ENCODE peak calls at places on chromosomes 5 and 9, in ten cellular contexts. X is colonic mucosa; F is fibroblast of lung; Y is lung; V is heart right ventricle; U is mesendoderm; O is brain microvascular endothelial cell; G is cardiac muscle cell; A is neural progenitor cell; B is CD4-positive, CD25-positive, alpha-beta regulatory T cell. K is an unnamed sample.

GRCh38 chr5:150649828-150650712 is 9.6 kb downstream of the SYNPO start:
- DNase-seq in A (no peak), X (no peak), V (no peak), F (no peak), U (no peak), G (no peak), O (no peak), B (no peak), Y (no peak), K (no peak)

GRCh38 chr5:75367401-75367800 is 30.4 kb downstream of the HMGCR start:
- DNase-seq in X (no peak), G (no peak), B (no peak), A (no peak), F (peak), V (no peak), U (no peak), O (no peak), Y (no peak), K (no peak)

GRCh38 chr5:36777105-36777757 is 99.3 kb upstream of the NIPBL start:
- DNase-seq in V (peak), X (peak), B (no peak), F (peak), O (peak), G (peak), A (peak), Y (no peak), U (peak), K (peak)

GRCh38 chr5:147234825-147235635 is at the start of gene STK32A:
- DNase-seq in O (no peak), G (peak), Y (peak), U (peak), V (no peak), X (peak), B (no peak), A (peak), F (peak), K (peak)

GRCh38 chr5:121378559-121379359 is 472.9 kb upstream of the FTMT start:
- DNase-seq in V (no peak), Y (no peak), U (peak), A (no peak), X (no peak), G (no peak), O (no peak), F (no peak), B (no peak), K (no peak)

GRCh38 chr9:96646081-96646991 is 8.8 kb downstream of the PRXL2C start:
- DNase-seq in O (peak), F (peak), X (no peak), G (peak), V (no peak), U (no peak), Y (no peak), B (no peak), A (no peak), K (no peak)

GRCh38 chr5:33880319-33880718 is 11.5 kb downstream of the ADAMTS12 start:
- DNase-seq in A (no peak), U (no peak), O (no peak), V (no peak), B (no peak), Y (no peak), X (no peak), F (no peak), G (no peak), K (no peak)

GRCh38 chr9:79615038-79615437 is 43.3 kb downstream of the TLE4 start:
- DNase-seq in A (no peak), B (no peak), X (no peak), U (no peak), V (no peak), G (no peak), Y (no peak), O (no peak), F (no peak), K (peak)

GRCh38 chr5:77358566-77359205 is 133.4 kb downstream of the WDR41 start:
- DNase-seq in X (no peak), G (peak), Y (no peak), V (no peak), B (no peak), A (no peak), F (peak), O (no peak), U (peak), K (no peak)

GRCh38 chr5:158792186-158792585 is 307.5 kb downstream of the EBF1 start:
- DNase-seq in Y (no peak), X (no peak), B (no peak), F (no peak), V (no peak), U (no peak), O (no peak), G (no peak), A (no peak), K (no peak)

GRCh38 chr9:100222674-100223073 is 123.6 kb downstream of the INVS start:
- DNase-seq in F (peak), B (no peak), Y (no peak), O (no peak), V (no peak), A (peak), U (peak), G (peak), X (no peak), K (no peak)

GRCh38 chr5:96146675-96147074 is 185.0 kb upstream of the ELL2 start:
- DNase-seq in O (peak), X (no peak), U (peak), A (no peak), F (peak), B (no peak), G (peak), V (no peak), Y (no peak), K (no peak)

GRCh38 chr9:100170556-100170955 is 71.5 kb downstream of the INVS start:
- DNase-seq in Y (no peak), O (no peak), V (no peak), F (no peak), G (no peak), X (no peak), U (no peak), A (no peak), B (no peak), K (no peak)

GRCh38 chr5:84344788-84345187 is 39.9 kb downstream of the EDIL3 start:
- DNase-seq in G (no peak), B (no peak), U (no peak), V (no peak), F (no peak), A (no peak), X (no peak), Y (no peak), O (no peak), K (no peak)

GRCh38 chr5:125411163-125412050 is 665.0 kb upstream of the ZNF608 start:
- DNase-seq in G (peak), A (peak), O (peak), F (peak), X (peak), U (peak), Y (no peak), V (peak), B (no peak), K (peak)

GRCh38 chr5:75050415-75050814 is 1.9 kb downstream of the GCNT4 start:
- DNase-seq in X (peak), A (peak), V (no peak), U (peak), O (no peak), G (peak), Y (no peak), F (peak), B (peak), K (peak)

GRCh38 chr5:65142511-65143011 is 339.2 kb downstream of the ADAMTS6 start:
- DNase-seq in B (no peak), F (peak), O (peak), X (no peak), Y (no peak), A (peak), V (no peak), G (peak), U (peak), K (no peak)

GRCh38 chr9:121738969-121739368 is 87.5 kb downstream of the DAB2IP start:
- DNase-seq in V (no peak), F (peak), O (no peak), Y (peak), B (no peak), U (no peak), G (no peak), X (peak), A (no peak), K (no peak)

GRCh38 chr9:33184947-33185346 is 17.8 kb upstream of the B4GALT1 start:
- DNase-seq in F (peak), U (no peak), Y (no peak), G (peak), B (no peak), O (no peak), X (peak), V (no peak), A (no peak), K (no peak)

GRCh38 chr9:84121991-84122523 is 141.5 kb downstream of the RMI1 start:
- DNase-seq in Y (no peak), V (no peak), U (no peak), G (peak), B (no peak), O (no peak), X (no peak), F (peak), A (no peak), K (no peak)

GRCh38 chr5:148840531-148840930 is 14.1 kb downstream of the ADRB2 start:
- DNase-seq in B (no peak), Y (no peak), G (no peak), X (no peak), F (peak), A (no peak), O (no peak), V (no peak), U (no peak), K (no peak)

GRCh38 chr5:139642213-139642612 is 5.9 kb upstream of the CXXC5 start:
- DNase-seq in F (no peak), X (peak), B (no peak), U (no peak), A (no peak), V (peak), O (no peak), Y (no peak), G (no peak), K (peak)

GRCh38 chr5:135709998-135710670 is 124.3 kb upstream of the SLC25A48 start:
- DNase-seq in F (no peak), X (no peak), A (no peak), B (no peak), G (no peak), U (no peak), O (no peak), Y (no peak), V (no peak), K (no peak)

GRCh38 chr5:157351386-157352089 is 85.6 kb downstream of the CYFIP2 start:
- DNase-seq in U (no peak), Y (no peak), G (peak), F (no peak), X (no peak), A (no peak), V (no peak), B (no peak), O (no peak), K (no peak)

GRCh38 chr9:74645007-74645639 is 148.0 kb downstream of the RORB start:
- DNase-seq in X (no peak), B (no peak), F (no peak), U (peak), O (no peak), G (peak), V (no peak), A (peak), Y (no peak), K (peak)

GRCh38 chr9:112629890-112630485 is 87.9 kb downstream of the INIP start:
- DNase-seq in A (peak), O (no peak), V (no peak), B (no peak), X (no peak), F (no peak), U (peak), G (no peak), Y (no peak), K (peak)

GRCh38 chr9:78470741-78471140 is 173.8 kb downstream of the PSAT1 start:
- DNase-seq in Y (no peak), V (no peak), O (no peak), F (no peak), X (no peak), G (no peak), U (no peak), B (no peak), A (no peak), K (no peak)

GRCh38 chr9:35736201-35736633 is 3.8 kb downstream of the CREB3 start:
- DNase-seq in F (peak), U (peak), Y (peak), B (peak), O (peak), G (peak), A (peak), V (peak), X (peak), K (peak)

GRCh38 chr5:132774896-132775295 is 2.1 kb downstream of the SEPTIN8 start:
- DNase-seq in X (peak), B (no peak), O (no peak), V (no peak), U (no peak), F (no peak), Y (no peak), A (no peak), G (no peak), K (no peak)

GRCh38 chr5:38207343-38207742 is 51.0 kb upstream of the EGFLAM start:
- DNase-seq in V (no peak), B (no peak), O (no peak), Y (no peak), X (no peak), F (no peak), A (no peak), U (peak), G (no peak), K (no peak)

GRCh38 chr9:95366731-95367325 is 49.3 kb upstream of the FANCC start:
- DNase-seq in X (no peak), F (no peak), V (no peak), Y (no peak), O (no peak), B (no peak), G (peak), U (peak), A (peak), K (no peak)

GRCh38 chr5:33445808-33446207 is 5.0 kb downstream of the TARS1 start:
- DNase-seq in X (no peak), U (no peak), Y (no peak), B (no peak), F (no peak), V (no peak), A (peak), G (no peak), O (no peak), K (no peak)

GRCh38 chr9:134299883-134300282 is 26.4 kb upstream of the RXRA start:
- DNase-seq in Y (peak), G (no peak), F (no peak), X (no peak), B (no peak), V (no peak), O (no peak), U (no peak), A (no peak), K (no peak)

GRCh38 chr9:121648799-121649198 is 2.6 kb upstream of the DAB2IP start:
- DNase-seq in Y (no peak), G (no peak), U (no peak), O (no peak), V (no peak), X (peak), B (no peak), A (no peak), F (no peak), K (no peak)

GRCh38 chr9:75979362-75979761 is 88.9 kb downstream of the PCSK5 start:
- DNase-seq in V (no peak), A (no peak), F (no peak), O (peak), B (no peak), Y (no peak), U (peak), G (peak), X (no peak), K (peak)

GRCh38 chr9:127245637-127246164 is 18.9 kb upstream of the GARNL3 start:
- DNase-seq in Y (no peak), F (no peak), X (peak), U (no peak), B (no peak), V (no peak), O (no peak), G (no peak), A (no peak), K (no peak)

GRCh38 chr5:134141346-134142050 is 27.0 kb downstream of the TCF7 start:
- DNase-seq in F (no peak), Y (no peak), X (no peak), A (no peak), B (no peak), O (no peak), G (no peak), U (no peak), V (no peak), K (no peak)

GRCh38 chr5:98096155-98096554 is 677.3 kb upstream of the RGMB start:
- DNase-seq in B (no peak), G (peak), F (peak), V (no peak), X (no peak), U (peak), O (peak), A (no peak), Y (no peak), K (no peak)

GRCh38 chr5:113520429-113520828 is 6.9 kb downstream of the YTHDC2 start:
- DNase-seq in U (no peak), Y (no peak), X (no peak), A (no peak), V (no peak), F (peak), B (no peak), O (peak), G (no peak), K (no peak)

GRCh38 chr9:136921307-136921706 is 23.2 kb downstream of the FBXW5 start:
- DNase-seq in V (no peak), O (no peak), A (no peak), Y (no peak), F (no peak), G (no peak), B (no peak), X (no peak), U (no peak), K (no peak)
- H3K27ac ChIP-seq in V (no peak), O (no peak), A (no peak), Y (no peak), F (no peak), G (peak), B (no peak), X (no peak), U (no peak), K (no peak)

GRCh38 chr9:92146610-92147009 is 31.4 kb upstream of the SPTLC1 start:
- DNase-seq in Y (no peak), G (peak), A (no peak), F (peak), B (no peak), O (no peak), U (no peak), V (no peak), X (no peak), K (no peak)
- H3K4me3 ChIP-seq in Y (no peak), G (no peak), A (no peak), F (no peak), B (no peak), O (no peak), U (no peak), V (no peak), X (no peak), K (peak)

GRCh38 chr9:20603524-20604268 is 18.6 kb downstream of the MLLT3 start:
- DNase-seq in F (no peak), A (peak), G (no peak), Y (no peak), U (peak), X (no peak), B (no peak), O (no peak), V (no peak), K (no peak)

GRCh38 chr9:20608582-20608981 is 13.7 kb downstream of the MLLT3 start:
- DNase-seq in G (no peak), O (no peak), V (no peak), X (no peak), Y (no peak), U (no peak), F (no peak), A (no peak), B (no peak), K (no peak)

GRCh38 chr9:20606637-20607036 is 15.7 kb downstream of the MLLT3 start:
- DNase-seq in F (no peak), A (peak), X (no peak), V (peak), B (no peak), O (no peak), G (peak), U (no peak), Y (peak), K (no peak)

GRCh38 chr9:20601292-20601691 is 21.0 kb downstream of the MLLT3 start:
- DNase-seq in B (no peak), Y (no peak), U (no peak), A (no peak), G (no peak), X (no peak), F (no peak), V (no peak), O (no peak), K (no peak)

GRCh38 chr9:20604561-20604960 is 17.7 kb downstream of the MLLT3 start:
- DNase-seq in A (no peak), V (no peak), X (no peak), G (peak), B (no peak), Y (no peak), O (no peak), F (peak), U (no peak), K (no peak)
- H3K27ac ChIP-seq in A (no peak), V (no peak), X (peak), G (no peak), B (no peak), Y (no peak), O (peak), F (peak), U (no peak), K (no peak)

GRCh38 chr9:114098660-114099522 is at the start of gene KIF12:
- DNase-seq in A (peak), G (no peak), U (peak), F (no peak), Y (peak), X (peak), O (no peak), V (no peak), B (no peak), K (peak)
- H3K4me3 ChIP-seq in A (peak), G (peak), U (peak), F (no peak), Y (peak), X (peak), O (peak), V (peak), B (no peak), K (peak)

GRCh38 chr5:80967500-80968181 is 7.5 kb downstream of the RASGRF2 start:
- DNase-seq in G (peak), F (peak), X (peak), V (peak), U (no peak), B (no peak), Y (peak), O (peak), A (no peak), K (no peak)
- H3K27ac ChIP-seq in G (no peak), F (peak), X (no peak), V (no peak), U (no peak), B (no peak), Y (peak), O (peak), A (no peak), K (no peak)

GRCh38 chr5:21672911-21673310 is 1180.2 kb downstream of the CDH12 start:
- DNase-seq in V (no peak), O (no peak), G (no peak), A (no peak), B (no peak), U (no peak), Y (no peak), X (no peak), F (no peak), K (no peak)
- H3K4me3 ChIP-seq in V (no peak), O (no peak), G (no peak), A (no peak), B (no peak), U (no peak), Y (no peak), X (no peak), F (no peak), K (no peak)

GRCh38 chr5:123097871-123098735 is 9.1 kb downstream of the PRDM6 start:
- DNase-seq in X (no peak), B (no peak), Y (no peak), G (no peak), F (no peak), U (peak), A (peak), V (no peak), O (no peak), K (no peak)
- H3K27ac ChIP-seq in X (no peak), B (no peak), Y (peak), G (no peak), F (peak), U (no peak), A (no peak), V (no peak), O (no peak), K (no peak)

GRCh38 chr5:3047212-3047774 is 295.8 kb upstream of the IRX2 start:
- DNase-seq in O (no peak), G (no peak), F (no peak), U (no peak), B (no peak), V (no peak), Y (no peak), A (no peak), X (no peak), K (no peak)
- H3K4me3 ChIP-seq in O (no peak), G (no peak), F (no peak), U (no peak), B (no peak), V (no peak), Y (no peak), A (no peak), X (no peak), K (no peak)

GRCh38 chr5:40999966-41000365 is 71.2 kb downstream of the MROH2B start:
- DNase-seq in X (no peak), O (no peak), B (no peak), G (peak), U (no peak), V (no peak), A (no peak), Y (no peak), F (no peak), K (no peak)

GRCh38 chr5:40991981-40992559 is 79.1 kb downstream of the MROH2B start:
- DNase-seq in Y (no peak), V (no peak), B (no peak), U (no peak), F (no peak), G (peak), A (no peak), X (no peak), O (no peak), K (no peak)

GRCh38 chr5:40991168-40991980 is 79.8 kb downstream of the MROH2B start:
- DNase-seq in U (no peak), V (peak), B (no peak), O (peak), G (peak), F (peak), Y (peak), X (peak), A (no peak), K (no peak)

GRCh38 chr5:40995816-40996586 is 75.1 kb downstream of the MROH2B start:
- DNase-seq in Y (no peak), V (no peak), U (no peak), A (no peak), F (no peak), G (peak), B (no peak), X (no peak), O (no peak), K (no peak)
- H3K27ac ChIP-seq in Y (no peak), V (no peak), U (no peak), A (no peak), F (no peak), G (no peak), B (no peak), X (no peak), O (no peak), K (no peak)